ENCODE peak calls at places on chromosome 17, in nine cellular contexts. One of them, this sample, is unnamed.
A peak's percentile ranks its signal among the peaks of the same experiment; 100 is the strongest.

GRCh38 chr17:20998571-20999043 is 44.2 kb downstream of the USP22 start:
- DNase-seq in NCI-H226: no peak
- DNase-seq in transverse colon: no peak
- DNase-seq in GM18507: no peak
- DNase-seq in Daoy: no peak
- DNase-seq in foreskin fibroblast: peak; percentile 31
- DNase-seq in NCI-H187: no peak
- DNase-seq in HFF-Myc: no peak
- DNase-seq in DMS 273 treated with DMSO at 0.1 percent for 48 hours: no peak
- DNase-seq in this sample: no peak

GRCh38 chr17:5583426-5584382 is 605 bp downstream of the NLRP1 start:
- DNase-seq in GM18507: no peak
- DNase-seq in NCI-H187: no peak
- DNase-seq in NCI-H226: no peak
- DNase-seq in foreskin fibroblast: peak; percentile 39
- DNase-seq in DMS 273 treated with DMSO at 0.1 percent for 48 hours: no peak
- DNase-seq in transverse colon: no peak
- DNase-seq in Daoy: no peak
- DNase-seq in HFF-Myc: no peak
- DNase-seq in this sample: no peak

GRCh38 chr17:29918922-29919856 is 10.8 kb downstream of the SSH2 start:
- DNase-seq in GM18507: no peak
- DNase-seq in Daoy: peak; percentile 30
- DNase-seq in transverse colon: no peak
- DNase-seq in NCI-H187: no peak
- DNase-seq in NCI-H226: peak; percentile 80
- DNase-seq in HFF-Myc: no peak
- DNase-seq in DMS 273 treated with DMSO at 0.1 percent for 48 hours: no peak
- DNase-seq in foreskin fibroblast: peak; percentile 19
- DNase-seq in this sample: no peak

GRCh38 chr17:19904412-19904811 is 36.7 kb upstream of the ULK2 start:
- DNase-seq in NCI-H187: no peak
- DNase-seq in foreskin fibroblast: peak; percentile 65
- DNase-seq in Daoy: no peak
- DNase-seq in NCI-H226: no peak
- DNase-seq in transverse colon: no peak
- DNase-seq in HFF-Myc: no peak
- DNase-seq in DMS 273 treated with DMSO at 0.1 percent for 48 hours: no peak
- DNase-seq in GM18507: no peak
- DNase-seq in this sample: no peak

GRCh38 chr17:80030730-80031410 is 4.8 kb downstream of the TBC1D16 start:
- DNase-seq in NCI-H187: no peak
- DNase-seq in foreskin fibroblast: no peak
- DNase-seq in DMS 273 treated with DMSO at 0.1 percent for 48 hours: no peak
- DNase-seq in HFF-Myc: no peak
- DNase-seq in GM18507: no peak
- DNase-seq in NCI-H226: no peak
- DNase-seq in Daoy: no peak
- DNase-seq in transverse colon: peak; percentile 74
- DNase-seq in this sample: no peak

GRCh38 chr17:82931696-82932060 is 91.9 kb upstream of the ZNF750 start:
- DNase-seq in Daoy: peak; percentile 89
- DNase-seq in transverse colon: peak; percentile 34
- DNase-seq in GM18507: no peak
- DNase-seq in foreskin fibroblast: peak; percentile 88
- DNase-seq in NCI-H187: no peak
- DNase-seq in NCI-H226: no peak
- DNase-seq in DMS 273 treated with DMSO at 0.1 percent for 48 hours: no peak
- DNase-seq in HFF-Myc: peak; percentile 16
- DNase-seq in this sample: no peak

GRCh38 chr17:67570797-67571196 is 146.9 kb upstream of the NOL11 start:
- DNase-seq in NCI-H187: no peak
- DNase-seq in NCI-H226: no peak
- DNase-seq in DMS 273 treated with DMSO at 0.1 percent for 48 hours: no peak
- DNase-seq in transverse colon: no peak
- DNase-seq in Daoy: no peak
- DNase-seq in HFF-Myc: no peak
- DNase-seq in GM18507: no peak
- DNase-seq in foreskin fibroblast: peak; percentile 36
- DNase-seq in this sample: no peak

GRCh38 chr17:17737938-17738894 is 57.0 kb downstream of the RAI1 start:
- DNase-seq in GM18507: no peak
- DNase-seq in NCI-H187: no peak
- DNase-seq in HFF-Myc: no peak
- DNase-seq in transverse colon: peak; percentile 74
- DNase-seq in Daoy: peak; percentile 69
- DNase-seq in foreskin fibroblast: no peak
- DNase-seq in DMS 273 treated with DMSO at 0.1 percent for 48 hours: no peak
- DNase-seq in NCI-H226: peak; percentile 78
- DNase-seq in this sample: no peak

GRCh38 chr17:15258113-15258512 is 7.0 kb downstream of the PMP22 start:
- DNase-seq in transverse colon: no peak
- DNase-seq in foreskin fibroblast: no peak
- DNase-seq in NCI-H226: no peak
- DNase-seq in NCI-H187: no peak
- DNase-seq in DMS 273 treated with DMSO at 0.1 percent for 48 hours: no peak
- DNase-seq in Daoy: no peak
- DNase-seq in GM18507: no peak
- DNase-seq in HFF-Myc: no peak
- DNase-seq in this sample: no peak

GRCh38 chr17:29140631-29141483 is 39.3 kb downstream of the MYO18A start:
- DNase-seq in NCI-H226: no peak
- DNase-seq in Daoy: no peak
- DNase-seq in DMS 273 treated with DMSO at 0.1 percent for 48 hours: no peak
- DNase-seq in NCI-H187: no peak
- DNase-seq in transverse colon: no peak
- DNase-seq in HFF-Myc: no peak
- DNase-seq in GM18507: no peak
- DNase-seq in foreskin fibroblast: no peak
- DNase-seq in this sample: no peak

GRCh38 chr17:17044846-17045561 is 2.7 kb downstream of the MPRIP start:
- DNase-seq in NCI-H187: no peak
- DNase-seq in foreskin fibroblast: peak; percentile 78
- DNase-seq in GM18507: no peak
- DNase-seq in DMS 273 treated with DMSO at 0.1 percent for 48 hours: no peak
- DNase-seq in Daoy: peak; percentile 79
- DNase-seq in transverse colon: no peak
- DNase-seq in HFF-Myc: no peak
- DNase-seq in NCI-H226: peak; percentile 74
- DNase-seq in this sample: peak; percentile 21

GRCh38 chr17:61700252-61700651 is 109.2 kb upstream of the NACA2 start:
- DNase-seq in HFF-Myc: no peak
- DNase-seq in Daoy: no peak
- DNase-seq in GM18507: no peak
- DNase-seq in NCI-H187: no peak
- DNase-seq in NCI-H226: no peak
- DNase-seq in transverse colon: no peak
- DNase-seq in foreskin fibroblast: peak; percentile 4
- DNase-seq in DMS 273 treated with DMSO at 0.1 percent for 48 hours: no peak
- DNase-seq in this sample: no peak

GRCh38 chr17:31598921-31599571 is 207.6 kb downstream of the RAB11FIP4 start:
- DNase-seq in DMS 273 treated with DMSO at 0.1 percent for 48 hours: no peak
- DNase-seq in HFF-Myc: no peak
- DNase-seq in NCI-H187: no peak
- DNase-seq in Daoy: peak; percentile 51
- DNase-seq in GM18507: no peak
- DNase-seq in NCI-H226: no peak
- DNase-seq in transverse colon: no peak
- DNase-seq in foreskin fibroblast: no peak
- DNase-seq in this sample: no peak

GRCh38 chr17:82010575-82011525 is 11.8 kb downstream of the CENPX start:
- DNase-seq in HFF-Myc: no peak
- DNase-seq in transverse colon: no peak
- DNase-seq in GM18507: no peak
- DNase-seq in DMS 273 treated with DMSO at 0.1 percent for 48 hours: no peak
- DNase-seq in foreskin fibroblast: no peak
- DNase-seq in Daoy: no peak
- DNase-seq in NCI-H187: no peak
- DNase-seq in NCI-H226: no peak
- DNase-seq in this sample: no peak

GRCh38 chr17:55334285-55334684 is 69.5 kb downstream of the HLF start:
- DNase-seq in NCI-H187: no peak
- DNase-seq in GM18507: no peak
- DNase-seq in Daoy: peak; percentile 24
- DNase-seq in foreskin fibroblast: peak; percentile 80
- DNase-seq in DMS 273 treated with DMSO at 0.1 percent for 48 hours: no peak
- DNase-seq in NCI-H226: no peak
- DNase-seq in transverse colon: no peak
- DNase-seq in HFF-Myc: peak; percentile 17
- DNase-seq in this sample: no peak